ENCODE peak calls at places on chromosome 14, in eight cellular contexts. U is uterus, Y is IMR-90, C is K562, W is right lobe of liver, I is breast epithelium, V is heart left ventricle, K is Peyer's patch. F is an unnamed sample.

GRCh38 chr14:57559561-57559960 is 65.9 kb upstream of the CCDC198 start:
- DNase-seq in C (no peak), V (no peak), Y (no peak), U (no peak), I (no peak), K (no peak), W (no peak), F (no peak)

GRCh38 chr14:58535084-58535483 is 102.7 kb upstream of the DACT1 start:
- DNase-seq in Y (peak; percentile 12), K (no peak), C (no peak), W (no peak), V (no peak), I (no peak), U (no peak), F (no peak)

GRCh38 chr14:91254456-91254855 is 10.0 kb upstream of the GPR68 start:
- DNase-seq in V (no peak), W (no peak), I (no peak), C (no peak), U (no peak), K (peak; percentile 70), Y (no peak), F (no peak)

GRCh38 chr14:54026671-54027070 is 70.0 kb upstream of the BMP4 start:
- DNase-seq in V (no peak), C (no peak), Y (no peak), W (no peak), K (no peak), U (no peak), I (no peak), F (no peak)

GRCh38 chr14:31937730-31938346 is 139.3 kb upstream of the ARHGAP5 start:
- DNase-seq in K (peak; percentile 90), I (peak; percentile 26), U (peak; percentile 26), V (peak; percentile 60), Y (peak; percentile 86), W (no peak), C (peak; percentile 36), F (peak; percentile 77)

GRCh38 chr14:32043624-32044023 is 33.5 kb upstream of the ARHGAP5 start:
- DNase-seq in V (no peak), U (no peak), I (no peak), Y (no peak), K (no peak), C (no peak), W (no peak), F (no peak)

GRCh38 chr14:78644824-78645559 is 474.8 kb downstream of the NRXN3 start:
- DNase-seq in U (no peak), V (no peak), I (no peak), K (no peak), C (no peak), W (no peak), Y (no peak), F (no peak)

GRCh38 chr14:63362305-63362914 is 43.7 kb upstream of the GPHB5 start:
- DNase-seq in W (no peak), U (no peak), K (no peak), I (no peak), C (no peak), Y (no peak), V (no peak), F (no peak)

GRCh38 chr14:102255401-102256190 is 49.4 kb downstream of the MOK start:
- DNase-seq in U (no peak), I (no peak), V (peak; percentile 38), C (peak; percentile 40), Y (peak; percentile 88), K (no peak), W (no peak), F (peak; percentile 60)

GRCh38 chr14:28875937-28876910 is 109.6 kb downstream of the FOXG1 start:
- DNase-seq in I (no peak), K (no peak), C (no peak), V (no peak), W (no peak), Y (no peak), U (no peak), F (no peak)

GRCh38 chr14:77100961-77101360 is 2.9 kb downstream of the CIPC start:
- DNase-seq in U (no peak), I (no peak), V (no peak), K (no peak), W (no peak), C (no peak), Y (peak; percentile 27), F (no peak)

GRCh38 chr14:70789961-70790360 is 19.4 kb downstream of the MAP3K9 start:
- DNase-seq in U (no peak), W (no peak), C (no peak), I (no peak), K (no peak), V (no peak), Y (no peak), F (no peak)

GRCh38 chr14:35911097-35911496 is 85.0 kb downstream of the BRMS1L start:
- DNase-seq in V (no peak), U (no peak), W (no peak), Y (no peak), I (no peak), K (no peak), C (no peak), F (no peak)

GRCh38 chr14:66993512-66993911 is 195.7 kb upstream of the GARIN2 start:
- DNase-seq in U (no peak), V (no peak), W (no peak), I (no peak), K (no peak), Y (no peak), C (no peak), F (no peak)

GRCh38 chr14:78157855-78158436 is 12.2 kb upstream of the NRXN3 start:
- DNase-seq in U (no peak), K (no peak), Y (peak; percentile 1), C (peak; percentile 12), V (peak; percentile 32), W (no peak), I (no peak), F (peak; percentile 22)

GRCh38 chr14:65927871-65928270 is 515.3 kb downstream of the FUT8 start:
- DNase-seq in K (peak; percentile 79), Y (no peak), W (no peak), I (no peak), V (no peak), C (no peak), U (no peak), F (peak; percentile 44)

GRCh38 chr14:90428676-90429075 is 31.8 kb downstream of the CALM1 start:
- DNase-seq in V (no peak), K (no peak), Y (no peak), W (no peak), I (no peak), C (no peak), U (no peak), F (no peak)

GRCh38 chr14:91681116-91681515 is 50.8 kb downstream of the CATSPERB start:
- DNase-seq in C (no peak), K (no peak), Y (no peak), V (no peak), I (no peak), U (no peak), W (no peak), F (no peak)

GRCh38 chr14:100376751-100377171 is 53.6 kb downstream of the SLC25A47 start:
- DNase-seq in W (no peak), C (no peak), K (no peak), V (no peak), U (no peak), I (no peak), Y (peak; percentile 23), F (peak; percentile 60)

GRCh38 chr14:101071493-101071891 is 168.0 kb upstream of the RTL1 start:
- DNase-seq in U (no peak), V (no peak), Y (no peak), C (no peak), K (peak; percentile 32), W (no peak), I (peak; percentile 4), F (no peak)

GRCh38 chr14:75310295-75311059 is 31.8 kb downstream of the FOS start:
- DNase-seq in U (peak; percentile 90), Y (peak; percentile 86), V (peak; percentile 89), C (no peak), K (peak; percentile 78), W (no peak), I (peak; percentile 66), F (no peak)

GRCh38 chr14:105301103-105301914 is 508 bp upstream of the BRF1 start:
- DNase-seq in U (peak; percentile 99), Y (peak; percentile 90), V (peak; percentile 98), I (peak; percentile 96), C (peak; percentile 96), K (peak; percentile 100), W (peak; percentile 99), F (peak; percentile 96)
- TF ChIP-seq POLR2A in U (peak; percentile 56), Y (peak; percentile 70), V (no peak), I (no peak), C (peak; percentile 80), K (peak; percentile 43), W (no peak), F (peak; percentile 47)

GRCh38 chr14:51846631-51847488 is 13.6 kb upstream of the GNG2 start:
- DNase-seq in K (peak; percentile 93), W (peak; percentile 68), C (no peak), V (peak; percentile 43), U (peak; percentile 26), Y (peak; percentile 53), I (peak; percentile 41), F (peak; percentile 58)
- TF ChIP-seq POLR2A in K (no peak), W (no peak), C (no peak), V (no peak), U (no peak), Y (no peak), I (no peak), F (peak; percentile 49)

DNA sequence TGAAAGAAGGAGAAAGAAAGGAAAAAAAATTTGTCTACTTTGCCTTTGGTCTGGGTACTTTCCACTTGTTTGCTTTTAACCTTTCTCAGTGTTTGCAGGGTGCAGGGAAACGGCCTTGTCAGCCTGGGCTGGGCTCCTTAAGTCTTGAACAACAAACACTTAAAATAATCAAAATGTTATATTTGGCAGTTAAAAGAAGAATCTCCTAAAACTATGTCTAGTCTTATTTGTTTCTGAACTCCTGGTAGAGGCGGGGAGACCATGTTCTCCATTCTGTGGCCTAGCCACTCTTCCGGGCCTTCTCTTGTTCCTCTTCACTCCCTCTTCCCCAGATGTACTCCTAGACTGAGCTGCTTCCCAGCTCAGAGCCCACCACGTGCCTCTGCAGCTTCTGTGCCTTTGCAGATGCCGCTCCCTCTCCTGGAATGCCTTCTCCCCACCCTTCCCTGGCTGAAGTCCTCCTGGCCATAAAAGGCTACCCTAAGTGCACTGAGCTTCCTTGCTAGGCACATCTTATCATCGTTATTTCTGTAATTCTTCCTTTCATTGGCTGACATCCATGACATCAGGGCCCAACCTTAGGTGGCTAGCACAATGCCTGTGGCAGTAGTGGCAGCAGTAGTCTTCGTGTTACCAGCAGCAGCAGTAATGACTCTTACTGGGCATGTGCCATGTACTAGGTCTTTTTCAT is 432.9 kb downstream of the ZFP36L1 start:
- DNase-seq in K (peak; percentile 84), W (no peak), U (peak; percentile 51), I (no peak), V (peak; percentile 69), Y (no peak), C (no peak), F (peak; percentile 14)
- TF ChIP-seq POLR2A in K (no peak), W (no peak), U (no peak), I (no peak), V (no peak), Y (no peak), C (no peak), F (no peak)

DNA sequence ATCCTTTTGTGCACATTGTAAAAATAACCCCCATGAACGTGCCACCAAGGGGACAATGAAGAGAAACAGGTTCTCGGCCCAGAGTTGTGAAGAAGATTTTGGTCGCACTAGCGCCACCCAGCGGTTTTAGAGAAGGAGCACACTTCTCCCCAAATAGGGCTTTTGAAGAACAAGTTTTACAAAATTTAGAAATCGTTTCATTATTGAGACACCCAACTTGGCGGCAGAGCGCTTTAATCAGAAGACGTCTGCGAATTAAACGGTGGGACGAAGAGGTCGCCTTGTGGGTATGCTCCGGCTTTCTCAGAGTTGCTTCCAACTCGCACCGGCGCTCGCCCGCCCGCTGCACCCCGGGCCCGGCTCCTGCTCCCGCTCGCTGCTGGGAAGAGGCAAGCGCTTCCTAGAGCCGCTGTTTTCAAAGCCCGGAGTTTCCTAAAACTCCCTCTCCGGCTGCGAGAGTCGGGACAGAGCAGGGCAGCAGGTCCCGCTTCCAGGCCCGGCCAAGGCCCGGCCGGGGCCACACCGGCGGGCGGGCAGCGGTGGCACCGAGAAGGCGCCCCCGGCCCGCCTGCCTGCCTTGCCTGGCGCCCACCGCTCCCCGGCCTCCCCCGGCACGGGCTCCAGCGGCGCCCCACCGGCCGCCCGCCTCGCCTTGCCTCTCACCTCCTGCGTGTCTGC is 672 bp downstream of the FOXA1 start:
- DNase-seq in I (no peak), K (peak; percentile 85), W (peak; percentile 76), C (peak; percentile 52), V (no peak), Y (peak; percentile 80), U (no peak), F (peak; percentile 80)
- TF ChIP-seq POLR2A in I (no peak), K (no peak), W (no peak), C (no peak), V (no peak), Y (no peak), U (no peak), F (no peak)

F was measured in erythroblast.